ENCODE peak calls at places on chromosomes 2 and 18, in ten cellular contexts. B is right lobe of liver, E is HFF-Myc, R is endothelial cell, G is right atrium auricular region, Y is psoas muscle, I is cardiac muscle cell, H is MCF 10A, A is fibroblast of pulmonary artery, W is hepatocyte. X is an unnamed sample.

GRCh38 chr2:209474960-209475359 is 51.1 kb downstream of the MAP2 start:
- DNase-seq in B (no peak), E (no peak), R (no peak), G (no peak), Y (no peak), I (no peak), H (no peak), A (no peak), W (no peak), X (no peak)

GRCh38 chr18:76390452-76391035 is 104.5 kb downstream of the ZNF516 start:
- DNase-seq in B (peak; percentile 66), E (no peak), R (no peak), G (no peak), Y (no peak), I (no peak), H (no peak), A (no peak), W (no peak), X (no peak)

GRCh38 chr2:75494137-75494769 is 66.5 kb downstream of the EVA1A start:
- DNase-seq in B (no peak), E (no peak), R (no peak), G (no peak), Y (no peak), I (no peak), H (peak; percentile 6), A (no peak), W (no peak), X (no peak)

GRCh38 chr2:25251461-25252273 is 83.3 kb upstream of the POMC start:
- DNase-seq in B (peak; percentile 76), E (no peak), R (peak; percentile 41), G (no peak), Y (peak; percentile 43), I (peak; percentile 44), H (no peak), A (no peak), W (peak; percentile 60), X (peak; percentile 89)

GRCh38 chr18:75480487-75480886 is 53.0 kb upstream of the SMIM21 start:
- DNase-seq in B (no peak), E (no peak), R (no peak), G (no peak), Y (no peak), I (no peak), H (no peak), A (no peak), W (no peak), X (no peak)

GRCh38 chr2:160381425-160381951 is 112.1 kb downstream of the RBMS1 start:
- DNase-seq in B (no peak), E (no peak), R (no peak), G (no peak), Y (no peak), I (peak; percentile 75), H (peak; percentile 53), A (peak; percentile 82), W (no peak), X (no peak)

GRCh38 chr2:237229905-237230304 is 144.2 kb downstream of the COPS8 start:
- DNase-seq in B (no peak), E (no peak), R (no peak), G (no peak), Y (no peak), I (no peak), H (no peak), A (no peak), W (no peak), X (no peak)

GRCh38 chr2:16218161-16218560 is 277.8 kb downstream of the MYCN start:
- DNase-seq in B (no peak), E (no peak), R (no peak), G (no peak), Y (no peak), I (no peak), H (no peak), A (no peak), W (no peak), X (no peak)

GRCh38 chr2:63023444-63023843 is 27.2 kb upstream of the OTX1 start:
- DNase-seq in B (no peak), E (peak; percentile 22), R (peak; percentile 42), G (no peak), Y (no peak), I (peak; percentile 57), H (peak; percentile 67), A (peak; percentile 64), W (peak; percentile 11), X (no peak)

DNA sequence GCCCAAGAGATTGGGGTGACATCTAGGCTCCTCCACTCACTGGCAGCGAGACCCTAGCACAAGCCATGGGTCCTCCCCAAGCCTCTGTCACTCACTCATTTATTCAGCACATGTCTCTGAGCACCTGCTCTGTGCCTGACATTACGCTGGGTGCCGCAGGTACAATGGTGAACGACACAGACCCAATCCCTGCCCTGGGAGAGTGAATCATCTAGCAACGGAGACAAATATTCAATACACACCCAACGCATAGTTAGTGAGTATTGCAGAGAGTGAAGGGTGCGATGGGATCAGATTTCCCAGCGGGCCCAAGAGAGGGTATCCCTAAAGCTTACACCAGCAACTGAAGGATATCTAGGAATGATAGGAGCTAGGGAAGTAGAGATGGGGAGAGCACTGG is 45.5 kb downstream of the ZFP36L2 start:
- DNase-seq in B (no peak), E (no peak), R (no peak), G (no peak), Y (no peak), I (no peak), H (peak; percentile 80), A (no peak), W (no peak), X (no peak)
- TF ChIP-seq CTCF in B (no peak), E (no peak), R (no peak), G (no peak), Y (no peak), I (no peak), H (no peak), A (no peak), W (no peak), X (no peak)

DNA sequence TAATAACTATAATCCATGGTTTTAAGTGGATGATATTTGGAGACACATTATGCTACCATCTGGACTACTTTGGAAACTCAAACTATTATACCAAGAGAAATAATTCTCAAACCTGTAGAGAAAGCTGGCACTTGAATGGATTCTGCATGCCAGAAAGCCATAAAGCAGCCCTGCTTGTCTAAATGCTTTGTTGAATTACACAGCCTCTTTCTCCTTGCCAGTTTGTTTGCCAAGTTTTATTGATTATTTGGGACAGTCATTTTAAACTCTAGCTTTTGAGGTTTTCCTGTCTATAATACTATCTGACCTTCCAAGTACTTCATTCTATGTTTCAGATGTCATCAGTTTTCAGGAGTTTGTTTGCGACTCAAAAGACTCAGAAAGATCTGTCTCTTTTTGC is 29.1 kb upstream of the MBOAT2 start:
- DNase-seq in B (no peak), E (no peak), R (no peak), G (no peak), Y (no peak), I (no peak), H (no peak), A (no peak), W (no peak), X (no peak)
- TF ChIP-seq CTCF in B (no peak), E (no peak), R (no peak), G (no peak), Y (no peak), I (no peak), H (no peak), A (no peak), W (no peak), X (no peak)

GRCh38 chr18:27778925-27779324 is 398.0 kb downstream of the CDH2 start:
- DNase-seq in B (no peak), E (no peak), R (no peak), G (no peak), Y (no peak), I (no peak), H (no peak), A (no peak), W (no peak), X (no peak)
- TF ChIP-seq CTCF in B (no peak), E (no peak), R (no peak), G (no peak), Y (no peak), I (no peak), H (no peak), A (no peak), W (no peak), X (no peak)

DNA sequence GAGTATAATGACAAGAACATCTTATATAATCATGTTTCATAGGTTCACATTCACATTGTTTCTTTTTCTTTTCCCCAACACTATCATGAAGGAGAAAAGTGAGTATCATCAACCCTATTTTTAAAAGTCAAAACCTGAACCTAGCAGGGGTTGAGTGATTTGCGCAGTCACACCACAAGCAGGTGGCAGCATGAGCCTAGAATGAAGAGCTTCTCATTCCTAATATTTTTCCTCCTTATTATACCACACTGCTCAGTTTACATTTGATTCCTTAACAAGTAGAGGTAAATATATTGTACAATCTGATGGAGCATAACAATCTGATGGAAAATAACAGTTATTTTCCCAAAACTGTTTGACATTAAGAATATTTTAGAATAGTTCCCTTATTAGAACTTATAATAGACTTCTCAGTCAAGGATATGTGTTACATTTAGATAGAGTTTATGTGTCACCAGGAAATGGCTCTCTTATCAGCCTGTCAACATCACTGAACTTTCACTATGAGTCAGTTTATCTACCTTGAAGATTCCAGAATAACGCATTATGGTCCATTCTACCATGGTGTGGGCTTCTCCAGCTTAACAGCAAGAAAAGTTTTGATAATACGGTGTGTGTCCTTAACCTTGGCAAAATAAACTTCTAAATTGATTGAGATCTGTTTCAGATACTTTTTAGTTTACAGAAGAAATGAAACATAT is 119.5 kb downstream of the NEB start:
- DNase-seq in B (no peak), E (no peak), R (no peak), G (no peak), Y (no peak), I (no peak), H (no peak), A (no peak), W (no peak), X (no peak)
- TF ChIP-seq CTCF in B (no peak), E (no peak), R (no peak), G (peak; percentile 34), Y (no peak), I (no peak), H (no peak), A (no peak), W (no peak), X (no peak)